ENCODE peak calls at places on chromosomes 4 and X, in eight cellular contexts. One of them, this sample, is unnamed.
A peak's percentile ranks its signal among the peaks of the same experiment; 100 is the strongest.

GRCh38 chr4:173371292-173372192 is 788 bp downstream of the SAP30 start:
- DNase-seq in HCT116: no peak
- DNase-seq in spleen: peak; percentile 92
- DNase-seq in heart left ventricle: peak; percentile 86
- DNase-seq in astrocyte: peak; percentile 63
- DNase-seq in Peyer's patch: peak; percentile 36
- DNase-seq in H9: peak; percentile 65
- DNase-seq in left ventricle myocardium inferior: peak; percentile 79
- DNase-seq in this sample: peak; percentile 54

GRCh38 chrX:120000490-120001246 is 57.1 kb upstream of the NKAP start:
- DNase-seq in astrocyte: no peak
- DNase-seq in HCT116: no peak
- DNase-seq in heart left ventricle: no peak
- DNase-seq in H9: peak; percentile 49
- DNase-seq in Peyer's patch: no peak
- DNase-seq in spleen: no peak
- DNase-seq in left ventricle myocardium inferior: no peak
- DNase-seq in this sample: no peak

GRCh38 chrX:136779346-136779781 is 1.4 kb downstream of the ARHGEF6 start:
- DNase-seq in spleen: no peak
- DNase-seq in Peyer's patch: no peak
- DNase-seq in left ventricle myocardium inferior: no peak
- DNase-seq in H9: no peak
- DNase-seq in heart left ventricle: no peak
- DNase-seq in astrocyte: no peak
- DNase-seq in HCT116: no peak
- DNase-seq in this sample: no peak

GRCh38 chr4:127479031-127479622 is 153.6 kb upstream of the INTU start:
- DNase-seq in heart left ventricle: no peak
- DNase-seq in astrocyte: peak; percentile 22
- DNase-seq in spleen: no peak
- DNase-seq in HCT116: peak; percentile 39
- DNase-seq in H9: no peak
- DNase-seq in left ventricle myocardium inferior: no peak
- DNase-seq in Peyer's patch: no peak
- DNase-seq in this sample: no peak

GRCh38 chr4:151853034-151853433 is 92.2 kb upstream of the GATB start:
- DNase-seq in heart left ventricle: no peak
- DNase-seq in left ventricle myocardium inferior: no peak
- DNase-seq in astrocyte: no peak
- DNase-seq in spleen: no peak
- DNase-seq in HCT116: no peak
- DNase-seq in H9: no peak
- DNase-seq in Peyer's patch: no peak
- DNase-seq in this sample: no peak

GRCh38 chrX:19040373-19040772 is 56.5 kb upstream of the PHKA2 start:
- DNase-seq in left ventricle myocardium inferior: no peak
- DNase-seq in Peyer's patch: no peak
- DNase-seq in spleen: no peak
- DNase-seq in heart left ventricle: no peak
- DNase-seq in HCT116: peak; percentile 4
- DNase-seq in H9: no peak
- DNase-seq in astrocyte: no peak
- DNase-seq in this sample: no peak

GRCh38 chr4:10237131-10237530 is 120.5 kb upstream of the WDR1 start:
- DNase-seq in Peyer's patch: no peak
- DNase-seq in spleen: no peak
- DNase-seq in heart left ventricle: no peak
- DNase-seq in left ventricle myocardium inferior: no peak
- DNase-seq in H9: no peak
- DNase-seq in HCT116: no peak
- DNase-seq in astrocyte: no peak
- DNase-seq in this sample: no peak

GRCh38 chrX:16239211-16239610 is 71.9 kb downstream of the MAGEB17 start:
- DNase-seq in HCT116: peak; percentile 35
- DNase-seq in heart left ventricle: no peak
- DNase-seq in H9: no peak
- DNase-seq in astrocyte: peak; percentile 94
- DNase-seq in Peyer's patch: no peak
- DNase-seq in spleen: no peak
- DNase-seq in left ventricle myocardium inferior: no peak
- DNase-seq in this sample: peak; percentile 73

GRCh38 chr4:148776944-148777343 is 334.7 kb upstream of the NR3C2 start:
- DNase-seq in astrocyte: peak; percentile 84
- DNase-seq in Peyer's patch: no peak
- DNase-seq in heart left ventricle: no peak
- DNase-seq in left ventricle myocardium inferior: no peak
- DNase-seq in HCT116: no peak
- DNase-seq in spleen: no peak
- DNase-seq in H9: no peak
- DNase-seq in this sample: peak; percentile 30

GRCh38 chr4:45155081-45155777 is 428.9 kb upstream of the GNPDA2 start:
- DNase-seq in left ventricle myocardium inferior: no peak
- DNase-seq in astrocyte: peak; percentile 26
- DNase-seq in Peyer's patch: no peak
- DNase-seq in H9: no peak
- DNase-seq in HCT116: no peak
- DNase-seq in heart left ventricle: no peak
- DNase-seq in spleen: no peak
- DNase-seq in this sample: peak; percentile 80

GRCh38 chrX:14412686-14413085 is 116.7 kb upstream of the GLRA2 start:
- DNase-seq in spleen: no peak
- DNase-seq in Peyer's patch: no peak
- DNase-seq in astrocyte: no peak
- DNase-seq in heart left ventricle: no peak
- DNase-seq in H9: no peak
- DNase-seq in HCT116: no peak
- DNase-seq in left ventricle myocardium inferior: no peak
- DNase-seq in this sample: no peak

GRCh38 chr4:15653864-15654391 is 1.2 kb downstream of the FBXL5 start:
- DNase-seq in heart left ventricle: no peak
- DNase-seq in astrocyte: peak; percentile 71
- DNase-seq in H9: no peak
- DNase-seq in Peyer's patch: no peak
- DNase-seq in spleen: no peak
- DNase-seq in left ventricle myocardium inferior: no peak
- DNase-seq in HCT116: no peak
- DNase-seq in this sample: peak; percentile 60

GRCh38 chrX:139720136-139720535 is 12.2 kb upstream of the MCF2 start:
- DNase-seq in HCT116: no peak
- DNase-seq in astrocyte: peak; percentile 45
- DNase-seq in heart left ventricle: no peak
- DNase-seq in left ventricle myocardium inferior: no peak
- DNase-seq in H9: peak; percentile 50
- DNase-seq in Peyer's patch: no peak
- DNase-seq in spleen: no peak
- DNase-seq in this sample: peak; percentile 28

DNA sequence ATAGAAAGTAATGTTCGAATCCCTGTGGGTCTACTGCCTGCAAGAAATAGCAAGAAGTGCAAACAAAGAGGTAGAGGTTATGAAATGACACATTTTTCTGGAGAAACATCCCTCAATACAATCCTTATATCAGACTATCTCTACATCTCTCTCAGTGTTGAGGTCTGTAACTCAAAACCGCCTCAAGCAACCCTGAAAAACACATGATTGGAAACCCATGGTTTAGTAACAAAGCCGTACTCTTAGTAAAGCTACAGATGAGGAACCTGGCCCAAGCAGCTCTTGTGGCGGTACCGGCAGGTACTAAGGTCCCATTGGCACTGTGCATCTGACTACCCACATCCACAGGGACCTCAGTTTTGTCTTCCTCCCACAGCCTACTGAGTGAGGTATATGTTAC is 53.9 kb downstream of the IRF2 start:
- DNase-seq in left ventricle myocardium inferior: no peak
- DNase-seq in heart left ventricle: no peak
- DNase-seq in spleen: no peak
- DNase-seq in astrocyte: no peak
- DNase-seq in H9: no peak
- DNase-seq in HCT116: no peak
- DNase-seq in Peyer's patch: no peak
- DNase-seq in this sample: no peak
- H3K27ac ChIP-seq in left ventricle myocardium inferior: peak overlapping the region; percentile 11
- H3K27ac ChIP-seq in heart left ventricle: no peak overlapping the region
- H3K27ac ChIP-seq in spleen: peak overlapping the region; percentile 72
- H3K27ac ChIP-seq in astrocyte: no peak overlapping the region
- H3K27ac ChIP-seq in H9: no peak overlapping the region
- H3K27ac ChIP-seq in HCT116: no peak overlapping the region
- H3K27ac ChIP-seq in Peyer's patch: peak overlapping the region; percentile 18
- H3K27ac ChIP-seq in this sample: no peak overlapping the region

GRCh38 chr4:6943012-6943869 is 33.6 kb downstream of the TBC1D14 start:
- DNase-seq in H9: no peak
- DNase-seq in left ventricle myocardium inferior: no peak
- DNase-seq in heart left ventricle: no peak
- DNase-seq in Peyer's patch: no peak
- DNase-seq in astrocyte: no peak
- DNase-seq in spleen: peak; percentile 73
- DNase-seq in HCT116: peak; percentile 3
- DNase-seq in this sample: peak; percentile 8

GRCh38 chr4:6940744-6941137 is 31.1 kb downstream of the TBC1D14 start:
- DNase-seq in Peyer's patch: no peak
- DNase-seq in heart left ventricle: no peak
- DNase-seq in spleen: peak; percentile 1
- DNase-seq in astrocyte: no peak
- DNase-seq in left ventricle myocardium inferior: no peak
- DNase-seq in H9: no peak
- DNase-seq in HCT116: no peak
- DNase-seq in this sample: no peak

GRCh38 chr4:6943870-6944195 is 34.2 kb downstream of the TBC1D14 start:
- DNase-seq in spleen: peak; percentile 63
- DNase-seq in H9: no peak
- DNase-seq in heart left ventricle: no peak
- DNase-seq in Peyer's patch: no peak
- DNase-seq in left ventricle myocardium inferior: no peak
- DNase-seq in astrocyte: no peak
- DNase-seq in HCT116: no peak
- DNase-seq in this sample: no peak

GRCh38 chr4:6941796-6942195 is 32.2 kb downstream of the TBC1D14 start:
- DNase-seq in H9: no peak
- DNase-seq in left ventricle myocardium inferior: no peak
- DNase-seq in heart left ventricle: no peak
- DNase-seq in Peyer's patch: no peak
- DNase-seq in astrocyte: no peak
- DNase-seq in spleen: peak; percentile 63
- DNase-seq in HCT116: no peak
- DNase-seq in this sample: peak; percentile 44

DNA sequence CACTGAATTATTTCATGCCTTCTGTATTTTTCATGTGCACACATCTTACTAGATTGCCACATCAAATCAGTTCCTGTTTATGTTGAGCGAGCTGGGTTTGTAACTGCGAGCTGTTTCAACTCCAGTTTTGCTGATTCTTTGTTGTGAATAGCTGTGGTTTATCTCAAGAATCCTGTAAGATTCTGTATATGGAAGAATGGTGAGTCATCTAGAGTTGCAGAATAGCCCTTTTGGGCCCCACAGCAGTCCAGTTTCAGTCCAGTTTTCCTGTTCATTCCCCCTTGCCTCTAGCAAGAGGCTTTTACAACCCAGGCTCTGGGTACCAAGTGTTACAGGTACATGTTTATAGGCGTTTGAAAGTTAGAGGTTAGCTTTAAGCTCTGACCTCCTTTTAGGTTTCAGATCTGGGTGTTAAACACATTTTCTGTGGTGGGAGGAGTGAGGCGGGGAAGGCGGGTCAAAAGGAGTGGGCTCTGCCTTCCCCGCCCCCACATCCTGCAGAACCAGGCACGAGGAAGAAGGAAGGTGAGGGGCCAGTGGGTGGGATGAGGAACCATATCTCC is 32.7 kb downstream of the TBC1D14 start:
- DNase-seq in astrocyte: peak; percentile 93
- DNase-seq in left ventricle myocardium inferior: no peak
- DNase-seq in Peyer's patch: peak; percentile 56
- DNase-seq in HCT116: peak; percentile 32
- DNase-seq in heart left ventricle: no peak
- DNase-seq in H9: no peak
- DNase-seq in spleen: peak; percentile 78
- DNase-seq in this sample: peak; percentile 92
- H3K4me1 ChIP-seq in astrocyte: peaks cover 22% of the 10 kb centered on the region
- H3K4me1 ChIP-seq in left ventricle myocardium inferior: peaks cover 53% of the 10 kb centered on the region
- H3K4me1 ChIP-seq in Peyer's patch: no peaks in the 10 kb centered on the region
- H3K4me1 ChIP-seq in HCT116: peaks cover 38% of the 10 kb centered on the region
- H3K4me1 ChIP-seq in heart left ventricle: no peaks in the 10 kb centered on the region
- H3K4me1 ChIP-seq in H9: peaks cover 22% of the 10 kb centered on the region
- H3K4me1 ChIP-seq in spleen: peaks cover 81% of the 10 kb centered on the region
- H3K4me1 ChIP-seq in this sample: peaks cover 15% of the 10 kb centered on the region

GRCh38 chr4:8763966-8764901 is 107.4 kb downstream of the HMX1 start:
- DNase-seq in heart left ventricle: peak; percentile 43
- DNase-seq in Peyer's patch: no peak
- DNase-seq in HCT116: no peak
- DNase-seq in spleen: peak; percentile 58
- DNase-seq in left ventricle myocardium inferior: peak; percentile 2
- DNase-seq in astrocyte: no peak
- DNase-seq in H9: no peak
- DNase-seq in this sample: no peak
- TF ChIP-seq CTCF in heart left ventricle: no peak
- TF ChIP-seq CTCF in Peyer's patch: no peak
- TF ChIP-seq CTCF in HCT116: no peak
- TF ChIP-seq CTCF in spleen: no peak
- TF ChIP-seq CTCF in left ventricle myocardium inferior: no peak
- TF ChIP-seq CTCF in astrocyte: no peak
- TF ChIP-seq CTCF in H9: no peak
- TF ChIP-seq CTCF in this sample: no peak

GRCh38 chr4:4385729-4386295 is 1.1 kb upstream of the NSG1 start:
- DNase-seq in left ventricle myocardium inferior: no peak
- DNase-seq in astrocyte: no peak
- DNase-seq in Peyer's patch: no peak
- DNase-seq in heart left ventricle: no peak
- DNase-seq in spleen: no peak
- DNase-seq in HCT116: no peak
- DNase-seq in H9: no peak
- DNase-seq in this sample: no peak
- H3K27ac ChIP-seq in left ventricle myocardium inferior: no peak overlapping the region
- H3K27ac ChIP-seq in astrocyte: no peak overlapping the region
- H3K27ac ChIP-seq in Peyer's patch: no peak overlapping the region
- H3K27ac ChIP-seq in heart left ventricle: no peak overlapping the region
- H3K27ac ChIP-seq in spleen: no peak overlapping the region
- H3K27ac ChIP-seq in HCT116: no peak overlapping the region
- H3K27ac ChIP-seq in H9: no peak overlapping the region
- H3K27ac ChIP-seq in this sample: no peak overlapping the region

GRCh38 chrX:1323315-1323714 is 13.3 kb upstream of the IL3RA start:
- DNase-seq in Peyer's patch: peak; percentile 43
- DNase-seq in heart left ventricle: peak; percentile 64
- DNase-seq in spleen: peak; percentile 80
- DNase-seq in astrocyte: no peak
- DNase-seq in left ventricle myocardium inferior: peak; percentile 36
- DNase-seq in H9: peak; percentile 90
- DNase-seq in HCT116: peak; percentile 65
- DNase-seq in this sample: no peak

GRCh38 chrX:1325515-1326116 is 11.0 kb upstream of the IL3RA start:
- DNase-seq in spleen: no peak
- DNase-seq in Peyer's patch: no peak
- DNase-seq in astrocyte: no peak
- DNase-seq in H9: no peak
- DNase-seq in left ventricle myocardium inferior: no peak
- DNase-seq in heart left ventricle: peak; percentile 33
- DNase-seq in HCT116: no peak
- DNase-seq in this sample: no peak

GRCh38 chrX:1321689-1322088 is 14.9 kb upstream of the IL3RA start:
- DNase-seq in Peyer's patch: no peak
- DNase-seq in H9: no peak
- DNase-seq in heart left ventricle: peak; percentile 0
- DNase-seq in spleen: no peak
- DNase-seq in HCT116: no peak
- DNase-seq in astrocyte: no peak
- DNase-seq in left ventricle myocardium inferior: no peak
- DNase-seq in this sample: no peak

GRCh38 chrX:1327651-1328304 is 8.8 kb upstream of the IL3RA start:
- DNase-seq in spleen: no peak
- DNase-seq in Peyer's patch: no peak
- DNase-seq in left ventricle myocardium inferior: no peak
- DNase-seq in H9: no peak
- DNase-seq in HCT116: no peak
- DNase-seq in heart left ventricle: peak; percentile 34
- DNase-seq in astrocyte: no peak
- DNase-seq in this sample: no peak

GRCh38 chrX:1322393-1322792 is 14.2 kb upstream of the IL3RA start:
- DNase-seq in astrocyte: no peak
- DNase-seq in H9: no peak
- DNase-seq in HCT116: no peak
- DNase-seq in Peyer's patch: no peak
- DNase-seq in left ventricle myocardium inferior: no peak
- DNase-seq in spleen: no peak
- DNase-seq in heart left ventricle: peak; percentile 13
- DNase-seq in this sample: no peak
- H3K4me1 ChIP-seq in astrocyte: no peaks in the 10 kb centered on the region
- H3K4me1 ChIP-seq in H9: no peaks in the 10 kb centered on the region
- H3K4me1 ChIP-seq in HCT116: peaks cover 8% of the 10 kb centered on the region
- H3K4me1 ChIP-seq in Peyer's patch: no peaks in the 10 kb centered on the region
- H3K4me1 ChIP-seq in left ventricle myocardium inferior: no peaks in the 10 kb centered on the region
- H3K4me1 ChIP-seq in spleen: peaks cover 3% of the 10 kb centered on the region
- H3K4me1 ChIP-seq in heart left ventricle: no peaks in the 10 kb centered on the region
- H3K4me1 ChIP-seq in this sample: no peaks in the 10 kb centered on the region

This sample was measured in foreskin keratinocyte.